ENCODE peak calls at places on chromosome 14, in ten cellular contexts. T is COR-L47, P is HS-5, D is iris pigment epithelial cell, Y is lower leg skin, Q is activated T-helper 1 cell treated with Interleukin-2 at 50 U/mL for 16 hours, B is lower lobe of right lung, J is HT1080, G is GM06990, N is left ventricle myocardium inferior. W is an unnamed sample.

GRCh38 chr14:43914041-43914693 is 592.9 kb downstream of the FSCB start:
- DNase-seq in J (peak; percentile 18), Q (no peak), D (no peak), B (no peak), T (no peak), P (no peak), N (no peak), Y (no peak), G (no peak), W (no peak)

GRCh38 chr14:29637406-29637805 is 290.2 kb downstream of the PRKD1 start:
- DNase-seq in J (peak; percentile 56), Q (no peak), N (peak; percentile 40), T (peak; percentile 71), D (peak; percentile 82), Y (peak; percentile 48), B (no peak), G (no peak), P (no peak), W (peak; percentile 28)

GRCh38 chr14:99055816-99056215 is 216.2 kb downstream of the BCL11B start:
- DNase-seq in T (no peak), J (no peak), P (no peak), B (no peak), Q (peak; percentile 24), D (no peak), N (no peak), G (no peak), Y (no peak), W (no peak)

GRCh38 chr14:61153436-61153835 is 127.7 kb downstream of the TMEM30B start:
- DNase-seq in T (no peak), D (peak; percentile 39), P (no peak), Q (no peak), B (no peak), N (no peak), J (peak; percentile 31), Y (no peak), G (no peak), W (no peak)

GRCh38 chr14:24398943-24399801 is at the start of gene NYNRIN:
- DNase-seq in N (peak; percentile 78), P (no peak), T (peak; percentile 32), D (peak; percentile 13), Q (peak; percentile 23), J (no peak), B (peak; percentile 63), G (no peak), Y (no peak), W (no peak)

GRCh38 chr14:74875941-74876913 is at the start of gene PROX2:
- DNase-seq in Y (no peak), T (no peak), G (peak; percentile 47), P (no peak), B (no peak), D (no peak), J (no peak), N (no peak), Q (peak; percentile 7), W (no peak)

GRCh38 chr14:38964630-38965029 is 138.4 kb downstream of the SEC23A start:
- DNase-seq in P (no peak), Y (no peak), G (no peak), Q (no peak), J (no peak), D (peak; percentile 84), T (no peak), N (no peak), B (no peak), W (no peak)

GRCh38 chr14:51733147-51733546 is 81.4 kb downstream of the FRMD6 start:
- DNase-seq in D (no peak), J (no peak), G (no peak), N (no peak), B (no peak), Y (no peak), P (no peak), T (no peak), Q (no peak), W (no peak)

GRCh38 chr14:103923863-103924262 is 4.4 kb upstream of the TDRD9 start:
- DNase-seq in Q (no peak), T (peak; percentile 65), B (no peak), J (no peak), P (no peak), Y (no peak), D (no peak), N (peak; percentile 52), G (no peak), W (no peak)

GRCh38 chr14:99323603-99324185 is 51.7 kb upstream of the BCL11B start:
- DNase-seq in G (no peak), Q (no peak), Y (no peak), T (no peak), B (no peak), N (no peak), J (no peak), P (no peak), D (no peak), W (no peak)

GRCh38 chr14:96194657-96195431 is 9.8 kb upstream of the BDKRB2 start:
- DNase-seq in G (no peak), Y (no peak), Q (no peak), J (no peak), P (no peak), N (no peak), D (peak; percentile 39), B (peak; percentile 70), T (no peak), W (no peak)

GRCh38 chr14:88868558-88869159 is 44.2 kb downstream of the TTC8 start:
- DNase-seq in Q (no peak), B (no peak), G (no peak), T (peak; percentile 67), P (no peak), N (no peak), D (peak; percentile 34), J (peak; percentile 26), Y (no peak), W (no peak)

GRCh38 chr14:65840118-65840751 is 427.7 kb downstream of the FUT8 start:
- DNase-seq in P (no peak), Q (no peak), D (no peak), T (peak; percentile 73), J (no peak), B (no peak), G (no peak), N (no peak), Y (no peak), W (no peak)

GRCh38 chr14:66487159-66487558 is 988 bp downstream of the CCDC196 start:
- DNase-seq in T (no peak), N (no peak), J (no peak), Q (no peak), D (no peak), G (no peak), B (no peak), P (no peak), Y (no peak), W (no peak)

GRCh38 chr14:24693941-24694507 is 60.0 kb upstream of the GZMB start:
- DNase-seq in D (no peak), T (no peak), J (no peak), Q (no peak), Y (no peak), G (no peak), B (no peak), P (no peak), N (no peak), W (no peak)

GRCh38 chr14:91830777-91831176 is 36.6 kb downstream of the TC2N start:
- DNase-seq in J (no peak), G (no peak), B (peak; percentile 58), P (no peak), Y (no peak), N (no peak), D (no peak), T (no peak), Q (no peak), W (no peak)

GRCh38 chr14:45083622-45083978 is 316 bp upstream of the PRPF39 start:
- DNase-seq in J (no peak), P (no peak), T (no peak), D (no peak), Y (no peak), N (no peak), Q (no peak), B (no peak), G (no peak), W (no peak)

GRCh38 chr14:67428501-67429031 is 16.6 kb upstream of the PLEK2 start:
- DNase-seq in J (peak; percentile 69), G (no peak), T (no peak), B (no peak), P (no peak), N (no peak), Y (no peak), Q (no peak), D (peak; percentile 87), W (no peak)

GRCh38 chr14:91332448-91333059 is 85.1 kb downstream of the CCDC88C start:
- DNase-seq in J (no peak), B (no peak), Y (no peak), D (no peak), G (no peak), P (no peak), T (no peak), N (no peak), Q (no peak), W (no peak)

GRCh38 chr14:93114713-93115068 is 1.0 kb downstream of the ITPK1 start:
- DNase-seq in T (no peak), G (no peak), D (no peak), N (peak; percentile 32), J (no peak), P (no peak), Q (no peak), Y (no peak), B (peak; percentile 59), W (peak; percentile 16)

GRCh38 chr14:67673451-67673850 is 981 bp downstream of the VTI1B start:
- DNase-seq in N (no peak), P (no peak), B (no peak), G (no peak), D (peak; percentile 62), J (no peak), Q (no peak), T (no peak), Y (no peak), W (no peak)

GRCh38 chr14:59154383-59154782 is 34.1 kb upstream of the DAAM1 start:
- DNase-seq in J (no peak), N (no peak), D (peak; percentile 8), P (no peak), Y (no peak), Q (no peak), G (no peak), T (no peak), B (no peak), W (no peak)